ENCODE peak calls at places on chromosomes 4 and X, in nine cellular contexts. J is NCI-H146, Q is keratinocyte, G is nucleus accumbens, M is G401, I is HT-29, S is sigmoid colon, C is NCI-H460, W is COR-L47. E is an unnamed sample.

GRCh38 chrX:2226182-2226581 is 274.6 kb downstream of the DHRSX start:
- DNase-seq in G (no peak), M (no peak), W (no peak), S (no peak), C (no peak), I (no peak), J (no peak), Q (no peak), E (no peak)

GRCh38 chrX:10259716-10260115 is 102.9 kb downstream of the CLCN4 start:
- DNase-seq in W (no peak), Q (no peak), J (no peak), S (no peak), I (no peak), C (no peak), G (no peak), M (no peak), E (no peak)

GRCh38 chr4:55397024-55397520 is 1.3 kb downstream of the TMEM165 start:
- DNase-seq in I (peak; percentile 59), S (peak; percentile 72), C (no peak), G (no peak), J (no peak), M (peak; percentile 8), W (no peak), Q (no peak), E (no peak)

GRCh38 chr4:141870152-141870551 is 233.8 kb downstream of the IL15 start:
- DNase-seq in W (no peak), S (no peak), Q (no peak), I (no peak), G (no peak), J (no peak), M (no peak), C (no peak), E (no peak)

GRCh38 chrX:10111364-10112148 is 45.2 kb upstream of the CLCN4 start:
- DNase-seq in S (peak; percentile 75), M (no peak), G (peak; percentile 46), J (no peak), I (no peak), C (no peak), W (no peak), Q (no peak), E (no peak)

GRCh38 chrX:3006500-3006899 is at the start of gene ARSH:
- DNase-seq in S (no peak), I (no peak), G (no peak), M (no peak), W (no peak), Q (no peak), C (no peak), J (no peak), E (no peak)

GRCh38 chr4:119394826-119395225 is 72.9 kb upstream of the FABP2 start:
- DNase-seq in W (no peak), C (no peak), G (no peak), M (no peak), I (no peak), Q (no peak), J (no peak), S (no peak), E (no peak)

GRCh38 chrX:56728321-56728720 is 722 bp upstream of the NBDY start:
- DNase-seq in C (no peak), I (peak; percentile 32), J (no peak), S (no peak), Q (no peak), W (no peak), G (no peak), M (peak; percentile 74), E (no peak)

GRCh38 chr4:105966046-105966445 is 70.8 kb downstream of the NPNT start:
- DNase-seq in J (no peak), I (no peak), M (no peak), C (no peak), S (no peak), W (no peak), Q (peak; percentile 26), G (no peak), E (peak; percentile 70)

GRCh38 chr4:101790521-101791188 is at the start of gene BANK1:
- DNase-seq in W (no peak), S (no peak), G (peak; percentile 15), C (no peak), J (no peak), I (peak; percentile 31), M (peak; percentile 72), Q (no peak), E (no peak)

GRCh38 chr4:112840061-112840460 is 203.1 kb downstream of the LARP7 start:
- DNase-seq in M (no peak), S (no peak), G (no peak), W (no peak), C (no peak), I (no peak), J (no peak), Q (no peak), E (no peak)

GRCh38 chrX:53556868-53557267 is 122.7 kb upstream of the HSD17B10 start:
- DNase-seq in I (no peak), Q (no peak), J (no peak), G (no peak), M (no peak), S (no peak), C (no peak), W (no peak), E (no peak)

GRCh38 chr4:142752331-142752830 is 93.7 kb downstream of the INPP4B start:
- DNase-seq in C (no peak), Q (no peak), M (peak; percentile 17), W (no peak), I (no peak), J (no peak), S (no peak), G (no peak), E (no peak)

GRCh38 chr4:2261110-2261852 is 628 bp downstream of the MXD4 start:
- DNase-seq in M (no peak), C (peak; percentile 22), G (no peak), S (peak; percentile 73), W (peak; percentile 38), J (peak; percentile 36), Q (no peak), I (peak; percentile 19), E (no peak)

GRCh38 chr4:173871643-173872042 is 341.6 kb upstream of the HAND2 start:
- DNase-seq in J (no peak), Q (no peak), S (no peak), G (no peak), M (no peak), I (no peak), W (no peak), C (no peak), E (no peak)

GRCh38 chr4:24973471-24974251 is 57.1 kb downstream of the LGI2 start:
- DNase-seq in W (no peak), I (no peak), G (no peak), Q (no peak), C (peak; percentile 25), S (peak; percentile 79), M (peak; percentile 78), J (peak; percentile 13), E (no peak)

GRCh38 chrX:19121898-19122640 is at the start of gene ADGRG2:
- DNase-seq in I (no peak), J (peak; percentile 10), W (no peak), S (no peak), G (peak; percentile 0), Q (no peak), M (no peak), C (peak; percentile 50), E (no peak)

GRCh38 chrX:41981481-41982013 is 58.2 kb upstream of the CASK start:
- DNase-seq in Q (no peak), W (no peak), J (no peak), M (no peak), I (no peak), C (no peak), G (no peak), S (no peak), E (no peak)

GRCh38 chrX:16586371-16587112 is 63.4 kb upstream of the S100G start:
- DNase-seq in Q (no peak), S (no peak), G (no peak), M (no peak), I (no peak), J (no peak), W (no peak), C (no peak), E (no peak)

GRCh38 chr4:107243141-107243779 is 207.1 kb upstream of the DKK2 start:
- DNase-seq in S (peak; percentile 94), G (no peak), M (no peak), I (no peak), W (peak; percentile 59), Q (no peak), J (no peak), C (no peak), E (no peak)

GRCh38 chr4:185039508-185040273 is 21.4 kb downstream of the HELT start:
- DNase-seq in M (peak; percentile 71), W (peak; percentile 62), S (peak; percentile 71), I (peak; percentile 45), Q (no peak), C (peak; percentile 74), J (peak; percentile 32), G (peak; percentile 9), E (peak; percentile 16)

GRCh38 chrX:109826954-109827708 is 94.1 kb upstream of the ACSL4 start:
- DNase-seq in G (no peak), M (no peak), W (no peak), Q (no peak), C (no peak), J (no peak), I (peak; percentile 28), S (no peak), E (peak; percentile 50)

GRCh38 chr4:142497606-142498005 is 348.5 kb downstream of the INPP4B start:
- DNase-seq in G (no peak), W (no peak), J (no peak), I (peak; percentile 40), M (no peak), C (no peak), S (no peak), Q (no peak), E (no peak)

GRCh38 chrX:87706134-87706533 is 188.5 kb downstream of the KLHL4 start:
- DNase-seq in Q (no peak), M (no peak), C (no peak), I (no peak), G (no peak), J (no peak), S (no peak), W (no peak), E (no peak)

GRCh38 chr4:184473515-184474260 is 662 bp downstream of the IRF2 start:
- DNase-seq in G (peak; percentile 74), I (peak; percentile 28), S (no peak), M (no peak), Q (no peak), J (peak; percentile 40), C (no peak), W (peak; percentile 39), E (no peak)

GRCh38 chr4:85777908-85778808 is 303.2 kb downstream of the ARHGAP24 start:
- DNase-seq in I (no peak), J (no peak), W (no peak), C (no peak), G (no peak), S (no peak), M (no peak), Q (no peak), E (no peak)

GRCh38 chrX:119072771-119073170 is at the start of gene CT47C1:
- DNase-seq in J (no peak), W (no peak), G (no peak), M (no peak), C (no peak), Q (no peak), I (no peak), S (no peak), E (no peak)

GRCh38 chr4:107094332-107094731 is 58.2 kb upstream of the DKK2 start:
- DNase-seq in S (no peak), J (no peak), G (no peak), I (peak; percentile 10), C (no peak), Q (no peak), M (no peak), W (peak; percentile 20), E (peak; percentile 20)

GRCh38 chr4:77586953-77587383 is 18.7 kb upstream of the CXCL13 start:
- DNase-seq in W (no peak), C (no peak), I (no peak), Q (no peak), M (no peak), S (no peak), G (no peak), J (no peak), E (no peak)

GRCh38 chr4:181541396-181541795 is 701.8 kb upstream of the TENM3 start:
- DNase-seq in S (no peak), G (no peak), C (no peak), W (no peak), J (no peak), M (no peak), I (no peak), Q (no peak), E (no peak)

GRCh38 chrX:39204349-39204748 is 403.1 kb downstream of the MID1IP1 start:
- DNase-seq in W (no peak), J (no peak), G (no peak), Q (no peak), S (no peak), I (no peak), M (no peak), C (no peak), E (no peak)